ENCODE peak calls at places on chromosomes 2 and 18, in eight cellular contexts. S, V, A, R, H, D, F and L are unnamed samples.

GRCh38 chr2:96207073-96207777 is 1.4 kb downstream of the STARD7 start:
- DNase-seq in D (no peak), A (no peak), V (no peak), R (no peak), H (no peak), S (no peak), F (no peak), L (peak; percentile 4)

GRCh38 chr2:28623582-28624405 is 127.8 kb upstream of the PPP1CB start:
- DNase-seq in R (no peak), A (no peak), F (no peak), D (no peak), V (no peak), H (no peak), S (no peak), L (no peak)

GRCh38 chr18:22563098-22563707 is 145.5 kb upstream of the CTAGE1 start:
- DNase-seq in D (peak; percentile 40), A (no peak), R (peak; percentile 87), H (no peak), F (peak; percentile 82), S (no peak), V (peak; percentile 94), L (peak; percentile 81)

GRCh38 chr2:96687711-96688640 is 45.4 kb downstream of the FER1L5 start:
- DNase-seq in D (no peak), V (no peak), R (no peak), H (no peak), F (no peak), S (no peak), A (no peak), L (no peak)

GRCh38 chr2:235106874-235107639 is 155.2 kb downstream of the SH3BP4 start:
- DNase-seq in A (no peak), R (peak; percentile 82), H (no peak), F (no peak), V (peak; percentile 83), D (peak; percentile 69), S (no peak), L (peak; percentile 84)

GRCh38 chr2:230447036-230447435 is 31.0 kb downstream of the SP100 start:
- DNase-seq in H (no peak), F (no peak), S (no peak), D (no peak), R (no peak), A (no peak), V (no peak), L (no peak)

GRCh38 chr2:42089340-42089925 is 41.6 kb downstream of the PKDCC start:
- DNase-seq in D (peak; percentile 60), F (peak; percentile 48), V (peak; percentile 57), H (no peak), S (no peak), A (no peak), R (peak; percentile 74), L (peak; percentile 85)

GRCh38 chr18:8839285-8839684 is 133.9 kb downstream of the MTCL1 start:
- DNase-seq in H (no peak), R (no peak), A (no peak), F (no peak), V (peak; percentile 57), D (peak; percentile 76), S (no peak), L (no peak)

GRCh38 chr18:5060543-5060942 is 136.5 kb downstream of the AKAIN1 start:
- DNase-seq in S (no peak), R (no peak), V (no peak), A (no peak), F (no peak), D (no peak), H (no peak), L (no peak)

GRCh38 chr2:177056540-177056939 is 156.1 kb upstream of the HNRNPA3 start:
- DNase-seq in F (no peak), H (no peak), R (peak; percentile 13), V (no peak), A (no peak), D (no peak), S (no peak), L (no peak)

GRCh38 chr2:205481861-205482260 is 200.4 kb upstream of the NRP2 start:
- DNase-seq in R (no peak), F (no peak), S (no peak), H (no peak), D (no peak), A (no peak), V (no peak), L (no peak)

GRCh38 chr2:219497495-219498279 is 1.0 kb upstream of the GMPPA start:
- DNase-seq in D (peak; percentile 92), H (no peak), R (peak; percentile 92), A (no peak), S (no peak), F (no peak), V (peak; percentile 80), L (peak; percentile 78)

GRCh38 chr2:174014699-174015070 is 49.5 kb upstream of the SP3 start:
- DNase-seq in R (no peak), S (no peak), F (no peak), V (no peak), A (no peak), D (no peak), H (no peak), L (no peak)

GRCh38 chr2:196205891-196206408 is 34.6 kb upstream of the STK17B start:
- DNase-seq in D (no peak), H (no peak), A (no peak), F (peak; percentile 22), V (peak; percentile 44), S (no peak), R (no peak), L (no peak)

GRCh38 chr18:2424420-2424819 is 146.9 kb downstream of the METTL4 start:
- DNase-seq in H (no peak), D (no peak), S (no peak), R (peak; percentile 42), A (no peak), F (no peak), V (no peak), L (no peak)

GRCh38 chr2:241794250-241794823 is 14.7 kb upstream of the NEU4 start:
- DNase-seq in F (no peak), S (no peak), V (no peak), R (no peak), A (no peak), D (no peak), H (no peak), L (no peak)

GRCh38 chr2:183232161-183232865 is 108.1 kb downstream of the NUP35 start:
- DNase-seq in A (no peak), H (no peak), D (no peak), V (no peak), R (no peak), S (no peak), F (no peak), L (no peak)

GRCh38 chr2:71671203-71671602 is 217.8 kb downstream of the DYSF start:
- DNase-seq in H (no peak), A (no peak), D (no peak), F (no peak), S (no peak), R (no peak), V (no peak), L (no peak)

GRCh38 chr2:230067990-230068657 is 600 bp downstream of the SLC16A14 start:
- DNase-seq in R (peak; percentile 37), S (no peak), A (peak; percentile 70), F (peak; percentile 1), V (peak; percentile 28), D (peak; percentile 52), H (peak; percentile 31), L (no peak)

GRCh38 chr2:3041841-3042600 is 335.6 kb downstream of the EIPR1 start:
- DNase-seq in V (no peak), R (peak; percentile 75), S (no peak), A (no peak), F (no peak), H (no peak), D (no peak), L (peak; percentile 99)

GRCh38 chr2:76953733-76954347 is 568.3 kb downstream of the LRRTM4 start:
- DNase-seq in A (no peak), R (peak; percentile 1), D (no peak), H (peak; percentile 1), F (peak; percentile 77), S (no peak), V (peak; percentile 70), L (peak; percentile 88)

GRCh38 chr2:175690113-175690716 is 311.9 kb downstream of the LNPK start:
- DNase-seq in D (no peak), A (no peak), S (no peak), V (peak; percentile 83), R (peak; percentile 55), H (peak; percentile 11), F (peak; percentile 81), L (peak; percentile 79)

GRCh38 chr18:70322928-70323327 is 34.1 kb downstream of the SOCS6 start:
- DNase-seq in H (no peak), D (no peak), V (peak; percentile 74), R (peak; percentile 23), A (no peak), F (no peak), S (no peak), L (peak; percentile 51)

GRCh38 chr2:186691231-186691630 is 2.6 kb upstream of the FAM171B start:
- DNase-seq in H (no peak), V (no peak), R (no peak), F (no peak), A (no peak), S (no peak), D (no peak), L (no peak)

GRCh38 chr2:5945707-5946106 is 253.5 kb downstream of the SOX11 start:
- DNase-seq in R (no peak), H (no peak), V (no peak), S (no peak), F (no peak), D (no peak), A (no peak), L (no peak)

GRCh38 chr2:197125000-197125399 is 185.6 kb downstream of the ANKRD44 start:
- DNase-seq in S (no peak), A (no peak), V (peak; percentile 84), H (no peak), R (no peak), D (no peak), F (no peak), L (no peak)

GRCh38 chr2:163859951-163860350 is 124.1 kb upstream of the FIGN start:
- DNase-seq in S (no peak), F (no peak), A (no peak), D (no peak), H (no peak), R (peak; percentile 51), V (peak; percentile 8), L (peak; percentile 24)